ENCODE peak calls at places on chromosomes 3 and 15, in seven cellular contexts. V is fibroblast of villous mesenchyme, J is AG10803, X is brain microvascular endothelial cell, R is fibroblast of lung, F is stomach, W is choroid plexus epithelial cell. L is an unnamed sample.

GRCh38 chr3:39107874-39108308 is 411 bp downstream of the TTC21A start:
- DNase-seq in V (no peak), J (peak; percentile 29), X (no peak), R (no peak), F (no peak), W (no peak), L (peak; percentile 11)

GRCh38 chr15:100061944-100062343 is 279.8 kb downstream of the ADAMTS17 start:
- DNase-seq in V (no peak), J (no peak), X (no peak), R (no peak), F (no peak), W (no peak), L (no peak)

GRCh38 chr15:62087671-62088360 is 21.0 kb downstream of the C2CD4A start:
- DNase-seq in V (peak; percentile 53), J (peak; percentile 49), X (no peak), R (peak; percentile 75), F (no peak), W (peak; percentile 63), L (peak; percentile 85)

GRCh38 chr3:23425410-23425809 is 222.3 kb downstream of the UBE2E2 start:
- DNase-seq in V (no peak), J (no peak), X (no peak), R (no peak), F (no peak), W (no peak), L (no peak)

GRCh38 chr15:60376677-60377095 is 21.1 kb downstream of the ANXA2 start:
- DNase-seq in V (no peak), J (no peak), X (no peak), R (no peak), F (no peak), W (no peak), L (no peak)

GRCh38 chr15:66498501-66499386 is 1.2 kb upstream of the SNAPC5 start:
- DNase-seq in V (peak; percentile 55), J (peak; percentile 53), X (no peak), R (peak; percentile 70), F (no peak), W (peak; percentile 68), L (peak; percentile 69)

GRCh38 chr15:71290002-71290401 is 174.7 kb downstream of the THSD4 start:
- DNase-seq in V (no peak), J (no peak), X (no peak), R (no peak), F (no peak), W (no peak), L (no peak)

GRCh38 chr3:41997702-41998551 is 36.0 kb upstream of the ULK4 start:
- DNase-seq in V (no peak), J (no peak), X (no peak), R (peak; percentile 15), F (no peak), W (peak; percentile 55), L (peak; percentile 49)

GRCh38 chr3:136518102-136518501 is 234.1 kb downstream of the STAG1 start:
- DNase-seq in V (no peak), J (no peak), X (no peak), R (no peak), F (no peak), W (no peak), L (no peak)

GRCh38 chr15:76575177-76576078 is 238.9 kb downstream of the ISL2 start:
- DNase-seq in V (no peak), J (no peak), X (no peak), R (no peak), F (no peak), W (peak; percentile 5), L (no peak)

GRCh38 chr3:111801697-111802655 is 57.1 kb upstream of the PHLDB2 start:
- DNase-seq in V (peak; percentile 96), J (peak; percentile 93), X (peak; percentile 84), R (peak; percentile 97), F (no peak), W (peak; percentile 90), L (peak; percentile 99)

GRCh38 chr15:89783861-89784685 is 7.9 kb downstream of the MESP2 start:
- DNase-seq in V (no peak), J (no peak), X (no peak), R (no peak), F (no peak), W (no peak), L (no peak)

GRCh38 chr3:52479876-52480575 is 15.1 kb upstream of the STAB1 start:
- DNase-seq in V (no peak), J (no peak), X (no peak), R (no peak), F (no peak), W (no peak), L (no peak)

GRCh38 chr15:58331903-58332675 is 99.7 kb upstream of the LIPC start:
- DNase-seq in V (peak; percentile 100), J (peak; percentile 99), X (peak; percentile 99), R (peak; percentile 100), F (peak; percentile 80), W (peak; percentile 100), L (peak; percentile 100)

GRCh38 chr3:83226751-83227150 is 1465.3 kb upstream of the GBE1 start:
- DNase-seq in V (no peak), J (no peak), X (no peak), R (no peak), F (no peak), W (no peak), L (no peak)

GRCh38 chr15:39793923-39794322 is 11.3 kb upstream of the FSIP1 start:
- DNase-seq in V (no peak), J (no peak), X (no peak), R (no peak), F (no peak), W (no peak), L (no peak)

GRCh38 chr15:51401872-51402517 is 60.5 kb downstream of the GLDN start:
- DNase-seq in V (peak; percentile 44), J (peak; percentile 48), X (peak; percentile 40), R (peak; percentile 50), F (peak; percentile 36), W (peak; percentile 65), L (peak; percentile 57)

GRCh38 chr3:10508619-10509260 is 3.4 kb upstream of the ATP2B2 start:
- DNase-seq in V (no peak), J (no peak), X (no peak), R (no peak), F (no peak), W (no peak), L (no peak)

GRCh38 chr15:45642203-45642932 is 7.5 kb downstream of the SQOR start:
- DNase-seq in V (peak; percentile 76), J (peak; percentile 93), X (peak; percentile 85), R (peak; percentile 89), F (no peak), W (peak; percentile 94), L (peak; percentile 93)

GRCh38 chr3:23253214-23253613 is 50.1 kb downstream of the UBE2E2 start:
- DNase-seq in V (no peak), J (no peak), X (no peak), R (no peak), F (no peak), W (no peak), L (no peak)

GRCh38 chr15:43779016-43779415 is 2.2 kb upstream of the ELL3 start:
- DNase-seq in V (no peak), J (no peak), X (no peak), R (no peak), F (no peak), W (no peak), L (no peak)

GRCh38 chr15:78243491-78243941 is 9.2 kb upstream of the ACSBG1 start:
- DNase-seq in V (peak; percentile 11), J (no peak), X (peak; percentile 27), R (peak; percentile 57), F (peak; percentile 73), W (peak; percentile 68), L (peak; percentile 46)

GRCh38 chr3:176927985-176928931 is 269.0 kb downstream of the TBL1XR1 start:
- DNase-seq in V (no peak), J (no peak), X (no peak), R (no peak), F (no peak), W (no peak), L (no peak)
- TF ChIP-seq CTCF in V (no peak), J (no peak), X (no peak), R (no peak), F (no peak), W (no peak), L (no peak)

DNA sequence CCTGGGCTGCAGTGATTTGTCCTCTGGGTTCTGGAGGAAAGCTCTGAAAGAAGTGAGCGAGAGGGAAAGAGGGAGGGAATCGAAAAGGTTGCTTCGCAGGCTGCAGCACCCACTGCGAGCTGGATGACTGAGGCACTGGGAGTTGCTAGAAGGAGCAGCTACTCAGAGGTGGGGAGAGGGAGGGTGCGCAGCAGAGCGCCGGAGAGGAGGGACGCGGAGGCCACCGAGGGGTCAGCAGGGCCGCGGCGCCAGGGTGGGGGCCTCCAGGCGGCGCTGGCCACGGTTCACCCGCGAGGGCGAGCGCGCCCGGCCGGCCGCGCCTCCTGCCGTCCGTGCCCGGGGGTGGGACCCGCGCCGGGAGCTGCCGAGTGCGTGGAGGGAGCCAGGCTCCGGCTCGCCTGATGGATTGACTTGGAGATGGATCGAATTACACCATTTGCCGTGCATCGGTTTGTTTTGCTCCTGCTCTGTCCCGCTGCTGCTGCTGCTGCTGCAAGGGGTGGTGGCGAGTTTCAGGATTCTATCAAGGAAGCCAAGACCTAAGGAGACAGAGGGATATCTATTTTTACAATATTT is at the start of gene SEMA6D:
- DNase-seq in V (peak; percentile 83), J (peak; percentile 70), X (peak; percentile 61), R (peak; percentile 93), F (peak; percentile 45), W (peak; percentile 77), L (peak; percentile 78)
- H3K4me3 ChIP-seq in V (peak within 1 kb of the TSS; percentile 82), J (peak within 1 kb of the TSS; percentile 70), X (peak within 1 kb of the TSS; percentile 69), R (peak within 1 kb of the TSS; percentile 74), F (peak within 1 kb of the TSS; percentile 72), W (peak within 1 kb of the TSS; percentile 66), L (peak within 1 kb of the TSS; percentile 71)

DNA sequence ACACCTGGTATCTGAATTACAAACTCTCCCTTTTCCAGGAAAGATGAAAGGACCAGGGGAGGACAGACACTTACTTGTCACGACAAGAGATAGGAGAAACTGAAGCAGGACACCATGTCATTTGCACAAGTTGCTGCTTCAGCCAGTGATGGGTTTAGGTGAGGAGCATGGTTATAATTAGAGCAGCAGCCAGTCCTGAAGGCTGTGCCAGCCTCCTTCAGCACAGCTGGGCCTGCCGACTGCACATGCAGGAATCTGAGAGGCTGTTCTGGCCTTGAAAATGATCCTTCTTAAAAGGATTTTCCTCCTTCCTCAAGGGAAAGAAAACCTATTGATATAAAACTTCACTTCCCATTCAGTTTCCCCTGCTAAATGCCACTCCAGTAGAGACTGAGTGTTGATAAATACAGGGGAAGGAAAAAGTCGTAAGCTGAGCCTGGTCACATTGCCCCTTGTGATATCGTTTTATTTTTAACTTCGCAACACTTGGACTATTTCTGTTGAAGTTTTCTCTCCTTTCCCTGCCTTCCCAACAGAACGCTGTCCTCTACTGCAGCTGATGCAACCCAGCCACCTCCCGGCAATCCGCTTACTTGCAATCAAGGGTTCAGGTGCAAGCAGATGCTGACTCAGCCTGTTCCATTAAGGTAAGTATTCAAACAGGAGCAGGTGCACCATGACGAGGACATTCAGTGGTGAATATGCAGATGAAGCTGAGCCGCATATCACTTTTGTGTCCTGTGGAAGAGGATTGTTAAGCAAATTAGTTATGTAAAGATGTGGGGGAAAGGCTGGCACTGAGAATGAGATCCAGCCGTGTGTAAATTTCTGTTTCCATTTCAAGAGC is at the start of gene FBXO40:
- DNase-seq in V (no peak), J (no peak), X (no peak), R (peak; percentile 9), F (no peak), W (peak; percentile 7), L (no peak)
- TF ChIP-seq CTCF in V (no peak), J (no peak), X (no peak), R (no peak), F (no peak), W (no peak), L (no peak)

DNA sequence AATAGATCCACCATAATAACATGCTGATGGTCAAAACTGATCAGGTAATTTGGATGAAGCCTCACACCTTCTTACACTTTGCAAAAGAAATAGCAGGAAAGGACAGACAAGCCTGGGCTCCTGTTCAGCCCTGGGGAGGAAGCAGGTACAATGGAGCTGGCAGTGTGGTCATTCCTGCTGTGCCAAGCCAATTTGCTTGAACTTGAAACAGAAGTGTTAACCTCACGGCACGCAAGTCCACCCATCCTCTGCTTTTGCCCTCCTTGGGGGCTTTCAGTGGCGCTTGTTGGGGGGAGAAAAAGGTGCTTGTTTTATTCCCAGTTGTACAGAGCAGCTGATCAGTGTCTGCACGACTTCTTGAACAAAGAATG is 36.8 kb upstream of the RFTN1 start:
- DNase-seq in V (no peak), J (no peak), X (no peak), R (peak; percentile 4), F (no peak), W (no peak), L (no peak)
- H3K4me3 ChIP-seq in V (no peak overlapping the region), J (peak overlapping the region; percentile 31), X (no peak overlapping the region), R (no peak overlapping the region), F (no peak overlapping the region), W (peak overlapping the region; percentile 8), L (no peak overlapping the region)